ENCODE peak calls at places on chromosomes 12 and 14, in five cellular contexts. T, V, K, R and W are unnamed samples.

GRCh38 chr12:125271850-125272249 is 206.6 kb downstream of the AACS start:
- DNase-seq in R (no peak), T (no peak), K (no peak), V (peak; percentile 22), W (no peak)

GRCh38 chr14:28661171-28661772 is 105.3 kb upstream of the FOXG1 start:
- DNase-seq in T (no peak), V (peak; percentile 97), R (no peak), K (peak; percentile 49), W (no peak)

GRCh38 chr12:90126125-90126524 is 417.5 kb upstream of the ATP2B1 start:
- DNase-seq in V (peak; percentile 10), R (no peak), K (no peak), T (no peak), W (no peak)

GRCh38 chr12:96108321-96108720 is 72.9 kb upstream of the LTA4H start:
- DNase-seq in V (peak; percentile 65), T (no peak), K (peak; percentile 17), R (no peak), W (peak; percentile 90)

GRCh38 chr14:92686763-92687427 is 61.5 kb downstream of the LGMN start:
- DNase-seq in K (peak; percentile 74), T (peak; percentile 86), V (peak; percentile 91), R (peak; percentile 69), W (peak; percentile 54)

GRCh38 chr14:36091096-36091495 is 85.4 kb downstream of the PTCSC3 start:
- DNase-seq in R (no peak), T (peak; percentile 82), V (peak; percentile 6), K (peak; percentile 17), W (no peak)

GRCh38 chr14:57732886-57733285 is 133.0 kb downstream of the SLC35F4 start:
- DNase-seq in V (no peak), K (peak; percentile 77), R (no peak), T (peak; percentile 33), W (peak; percentile 69)

GRCh38 chr14:59055439-59056045 is 132.9 kb upstream of the DAAM1 start:
- DNase-seq in V (peak; percentile 42), R (peak; percentile 16), T (peak; percentile 64), K (peak; percentile 73), W (peak; percentile 49)

GRCh38 chr12:6076340-6076739 is 48.1 kb downstream of the VWF start:
- DNase-seq in K (no peak), R (no peak), T (no peak), V (no peak), W (no peak)

GRCh38 chr12:57452937-57453509 is 2.1 kb upstream of the INHBE start:
- DNase-seq in R (peak; percentile 69), T (peak; percentile 90), V (peak; percentile 90), K (peak; percentile 84), W (peak; percentile 84)

GRCh38 chr14:90611936-90612335 is 204.3 kb downstream of the TTC7B start:
- DNase-seq in K (peak; percentile 65), T (no peak), V (no peak), R (no peak), W (peak; percentile 83)

GRCh38 chr14:52313903-52314481 is at the start of gene PTGER2:
- DNase-seq in K (peak; percentile 92), T (peak; percentile 86), R (peak; percentile 60), V (peak; percentile 49), W (peak; percentile 31)

GRCh38 chr12:43982544-43982943 is 146.7 kb downstream of the TMEM117 start:
- DNase-seq in T (no peak), R (no peak), V (no peak), K (no peak), W (no peak)

GRCh38 chr12:109762071-109762672 is 48.5 kb downstream of the FAM222A start:
- DNase-seq in V (no peak), T (no peak), K (no peak), R (no peak), W (no peak)

GRCh38 chr14:82251434-82251833 is 717.8 kb upstream of the SEL1L start:
- DNase-seq in T (no peak), K (no peak), V (no peak), R (no peak), W (no peak)

GRCh38 chr12:124734224-124734788 is 129.4 kb downstream of the SCARB1 start:
- DNase-seq in R (no peak), T (no peak), V (peak; percentile 98), K (no peak), W (no peak)

GRCh38 chr14:81323621-81324400 is 76.3 kb downstream of the STON2 start:
- DNase-seq in V (peak; percentile 94), T (peak; percentile 81), K (no peak), R (peak; percentile 69), W (no peak)

GRCh38 chr12:51240971-51241370 is 2.3 kb downstream of the DAZAP2 start:
- DNase-seq in R (no peak), V (no peak), K (no peak), T (no peak), W (peak; percentile 9)

GRCh38 chr12:46101121-46101869 is 110.9 kb upstream of the SCAF11 start:
- DNase-seq in V (peak; percentile 20), T (peak; percentile 39), R (no peak), K (no peak), W (no peak)

GRCh38 chr14:94540031-94540794 is 21.0 kb upstream of the SERPINA4 start:
- DNase-seq in V (no peak), T (no peak), R (no peak), K (peak; percentile 77), W (peak; percentile 72)

GRCh38 chr14:76546426-76547221 is 170.7 kb downstream of the ESRRB start:
- DNase-seq in R (no peak), V (peak; percentile 91), K (no peak), T (peak; percentile 35), W (peak; percentile 21)

GRCh38 chr14:103019236-103019635 is 38.1 kb downstream of the CDC42BPB start:
- DNase-seq in V (no peak), R (no peak), T (no peak), K (no peak), W (no peak)

GRCh38 chr14:92759300-92759678 is 10.9 kb upstream of the LGMN start:
- DNase-seq in V (peak; percentile 9), K (peak; percentile 40), T (peak; percentile 45), R (no peak), W (no peak)